ENCODE peak calls at places on chromosomes 2 and 18, in six cellular contexts. D is adrenal gland, L is right lobe of liver, X is heart left ventricle, U is transverse colon, M is NB4. I is an unnamed sample.

GRCh38 chr2:170514140-170514539 is 201.0 kb upstream of the SP5 start:
- DNase-seq in D (no peak), L (no peak), U (no peak), M (no peak), X (no peak), I (no peak)

GRCh38 chr2:160252278-160252887 is 52.3 kb upstream of the ITGB6 start:
- DNase-seq in M (peak; percentile 57), L (no peak), U (no peak), D (no peak), X (no peak), I (no peak)

GRCh38 chr2:62467475-62468321 is 38.3 kb downstream of the TMEM17 start:
- DNase-seq in D (no peak), L (peak; percentile 56), U (no peak), X (no peak), M (peak; percentile 21), I (no peak)

GRCh38 chr2:134027980-134028379 is 225.9 kb upstream of the MGAT5 start:
- DNase-seq in U (no peak), L (no peak), M (no peak), D (no peak), X (peak; percentile 67), I (no peak)

GRCh38 chr2:196249860-196250259 is 78.5 kb upstream of the STK17B start:
- DNase-seq in M (peak; percentile 90), U (peak; percentile 19), D (no peak), L (no peak), X (no peak), I (no peak)

GRCh38 chr18:31574359-31574758 is 17.3 kb upstream of the TTR start:
- DNase-seq in L (no peak), U (no peak), M (peak; percentile 51), X (no peak), D (no peak), I (no peak)

GRCh38 chr2:81324046-81324445 is 1019.5 kb upstream of the LRRTM1 start:
- DNase-seq in M (peak; percentile 43), U (no peak), L (no peak), X (no peak), D (no peak), I (no peak)

GRCh38 chr2:196131384-196131861 is 40.0 kb downstream of the STK17B start:
- DNase-seq in D (peak; percentile 66), U (peak; percentile 57), M (peak; percentile 91), L (no peak), X (no peak), I (no peak)

GRCh38 chr2:6812857-6813530 is 52.7 kb downstream of the CMPK2 start:
- DNase-seq in X (no peak), D (no peak), M (no peak), U (no peak), L (no peak), I (no peak)

GRCh38 chr2:174631009-174631981 is 33.7 kb upstream of the WIPF1 start:
- DNase-seq in M (no peak), D (no peak), U (no peak), X (no peak), L (no peak), I (no peak)

DNA sequence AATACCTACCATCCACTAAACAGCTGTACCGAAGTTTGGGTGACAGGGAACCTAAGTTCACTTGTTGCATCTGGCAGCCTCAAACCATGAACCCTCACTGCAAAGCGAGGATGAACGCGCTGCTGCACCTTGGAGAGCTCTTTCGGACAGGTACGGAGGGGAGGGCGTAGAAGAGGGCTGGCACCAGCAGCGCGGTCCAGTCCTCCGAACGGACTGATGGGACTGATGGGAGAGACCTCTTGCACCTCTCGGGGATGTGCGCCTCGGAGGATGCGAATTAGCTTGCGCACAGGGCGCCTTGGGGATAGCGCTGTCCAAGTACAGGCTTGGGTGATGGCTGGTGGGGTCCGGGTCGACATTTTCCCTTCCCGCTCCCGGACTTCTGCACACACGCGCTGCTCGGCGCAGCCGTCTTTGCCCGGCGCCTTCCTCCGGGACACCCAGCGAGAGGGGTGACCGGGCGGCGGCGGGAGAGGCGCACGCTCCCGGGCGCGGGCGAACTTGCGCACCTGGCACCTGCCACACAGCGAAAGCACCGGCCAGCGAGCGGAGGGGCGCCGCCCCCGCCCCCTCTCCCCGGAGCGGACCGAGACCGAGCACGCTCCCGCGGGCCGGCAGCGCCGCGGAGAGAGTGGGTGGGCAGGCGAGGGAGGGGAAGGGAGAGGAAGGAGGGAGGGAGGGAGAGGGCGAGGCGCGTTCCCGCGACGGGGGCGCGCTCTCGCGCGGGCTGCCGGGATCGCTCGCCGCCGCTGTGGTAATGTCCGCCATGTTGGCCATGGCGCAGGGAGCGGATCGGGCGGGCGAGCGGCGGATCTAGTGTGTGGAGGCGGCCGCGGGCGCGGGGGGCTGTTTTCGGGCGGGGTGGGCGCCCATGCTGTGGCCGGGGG is at the start of gene EPC2:
- DNase-seq in D (peak; percentile 93), L (peak; percentile 92), M (peak; percentile 91), U (peak; percentile 91), X (peak; percentile 95), I (peak; percentile 83)
- TF ChIP-seq POLR2A in D (no peak), L (peak; percentile 48), M (peak; percentile 65), U (peak; percentile 41), X (peak; percentile 59), I (peak; percentile 44)

GRCh38 chr18:47930086-47930843 is at the start of gene SMAD2:
- DNase-seq in U (peak; percentile 88), M (peak; percentile 87), L (peak; percentile 91), D (peak; percentile 86), X (peak; percentile 93), I (peak; percentile 80)
- TF ChIP-seq POLR2A in U (peak; percentile 64), M (no peak), L (peak; percentile 16), D (peak; percentile 33), X (no peak), I (no peak)

GRCh38 chr2:96305091-96305978 is at the start of gene SNRNP200:
- DNase-seq in M (peak; percentile 96), X (peak; percentile 94), D (peak; percentile 90), L (peak; percentile 88), U (peak; percentile 93), I (peak; percentile 74)
- TF ChIP-seq POLR2A in M (peak; percentile 82), X (peak; percentile 80), D (peak; percentile 67), L (peak; percentile 78), U (peak; percentile 86), I (peak; percentile 80)

GRCh38 chr18:47151457-47151856 is 1.2 kb upstream of the HDHD2 start:
- DNase-seq in U (no peak), X (no peak), M (no peak), L (no peak), D (no peak), I (no peak)

GRCh38 chr18:47149457-47150028 is 757 bp downstream of the HDHD2 start:
- DNase-seq in M (peak; percentile 45), U (no peak), X (no peak), L (no peak), D (no peak), I (no peak)

GRCh38 chr18:47150824-47151366 is 595 bp upstream of the HDHD2 start:
- DNase-seq in L (peak; percentile 27), U (peak; percentile 15), D (no peak), M (no peak), X (no peak), I (no peak)

DNA sequence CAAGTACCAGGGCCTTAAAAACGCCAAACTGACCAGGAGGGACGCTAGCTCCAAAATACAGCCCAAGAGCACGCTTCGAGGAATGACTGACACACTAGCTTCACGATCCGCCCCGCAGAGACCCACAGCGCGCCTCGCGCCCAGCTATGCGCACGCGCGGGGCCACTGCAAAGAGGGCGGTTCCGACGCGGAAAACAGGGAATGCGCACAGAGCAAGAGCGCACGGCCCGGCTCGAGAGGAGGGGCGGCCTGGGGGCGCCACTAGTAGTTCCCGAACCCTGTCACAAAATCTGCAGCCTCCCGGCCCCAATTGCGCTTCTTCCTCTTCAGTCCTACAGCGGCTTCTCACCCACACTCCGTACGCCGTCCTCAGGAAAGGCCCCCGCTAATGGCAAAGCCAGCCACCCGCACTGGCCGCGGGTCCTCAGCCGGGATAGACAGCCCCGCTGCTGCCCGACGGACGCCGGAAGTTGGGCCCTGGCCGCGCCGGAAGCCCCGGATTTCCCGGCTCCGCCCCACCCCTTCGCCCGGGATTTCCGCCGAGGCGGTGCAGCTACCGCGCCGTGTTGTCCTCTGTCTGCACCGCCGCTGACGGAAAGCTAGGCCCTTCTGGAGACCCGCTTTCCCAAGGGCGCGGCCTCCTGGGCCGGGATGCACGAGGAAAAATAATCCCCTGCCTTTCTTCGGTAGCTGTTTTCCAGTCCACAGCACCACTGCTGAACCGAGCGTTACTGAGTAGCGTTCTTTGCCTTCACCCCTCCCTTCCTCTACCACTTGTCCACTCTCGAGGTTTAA is at the start of gene HDHD2:
- DNase-seq in L (peak; percentile 90), M (peak; percentile 87), U (peak; percentile 88), D (peak; percentile 89), X (peak; percentile 95), I (peak; percentile 67)
- TF ChIP-seq POLR2A in L (peak; percentile 85), M (peak; percentile 87), U (peak; percentile 88), D (peak; percentile 83), X (peak; percentile 79), I (peak; percentile 74)

GRCh38 chr2:183078467-183079334 is at the start of gene DUSP19:
- DNase-seq in M (peak; percentile 91), X (peak; percentile 73), U (peak; percentile 96), L (peak; percentile 70), D (peak; percentile 99), I (peak; percentile 92)
- TF ChIP-seq POLR2A in M (peak; percentile 27), X (peak; percentile 88), U (peak; percentile 56), L (peak; percentile 71), D (peak; percentile 67), I (peak; percentile 66)

GRCh38 chr18:73688851-73689659 is 458.6 kb downstream of the FBXO15 start:
- DNase-seq in M (no peak), X (no peak), L (no peak), D (no peak), U (no peak), I (no peak)
- TF ChIP-seq POLR2A in M (no peak), X (no peak), L (no peak), D (no peak), U (no peak), I (no peak)

DNA sequence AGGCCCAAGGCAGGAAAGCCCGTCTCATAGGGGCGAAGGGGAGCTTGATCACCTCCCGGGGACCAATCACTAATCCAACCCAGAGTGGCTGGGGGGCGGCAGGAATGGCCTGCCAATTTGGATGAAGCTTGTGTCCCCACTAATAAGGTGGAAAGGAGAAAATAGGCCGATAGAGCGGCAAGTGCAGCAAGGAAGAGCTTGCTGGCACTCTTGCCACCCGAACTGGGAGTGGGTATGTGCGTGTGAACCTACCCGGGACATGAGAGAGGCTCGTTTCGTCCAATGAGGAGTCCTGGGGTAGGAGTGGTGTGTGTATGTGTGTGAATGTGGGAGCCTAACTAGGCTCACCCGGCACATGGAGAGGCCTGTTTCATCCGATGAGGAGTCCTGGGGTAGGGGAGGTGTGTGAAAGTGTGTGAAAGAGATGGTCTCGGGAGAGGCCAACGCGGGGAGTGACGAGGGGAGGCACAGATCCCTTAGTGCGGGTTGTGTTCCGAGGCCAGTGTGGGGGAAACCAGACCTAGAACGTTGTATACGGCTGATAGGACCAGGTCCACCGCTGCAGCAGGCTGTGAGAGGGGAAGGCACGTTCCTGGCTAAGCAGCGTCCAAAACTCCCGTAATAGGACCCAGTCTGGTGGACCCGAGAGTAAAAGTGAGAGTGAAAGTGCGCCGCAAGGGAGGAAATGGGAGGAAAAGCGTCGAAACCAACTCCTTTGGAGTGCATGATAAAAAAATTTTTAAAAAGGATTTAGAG is 47.1 kb upstream of the SELENOI start:
- DNase-seq in U (peak; percentile 23), X (no peak), L (peak; percentile 39), D (peak; percentile 78), M (no peak), I (no peak)
- TF ChIP-seq POLR2A in U (no peak), X (no peak), L (no peak), D (no peak), M (no peak), I (no peak)

GRCh38 chr2:37083873-37084792 is at the start of the genes GPATCH11 and HEATR5B:
- DNase-seq in D (peak; percentile 98), X (peak; percentile 96), U (peak; percentile 97), L (peak; percentile 95), M (peak; percentile 97), I (peak; percentile 96)
- TF ChIP-seq POLR2A in D (peak; percentile 7), X (peak; percentile 75), U (peak; percentile 70), L (peak; percentile 55), M (peak; percentile 62), I (peak; percentile 55)

I was measured in gastrocnemius medialis.